ENCODE peak calls at places on chromosome 6, in seven cellular contexts. One of them, this sample, is unnamed.

GRCh38 chr6:7594579-7595125 is 4.7 kb downstream of the SNRNP48 start:
- DNase-seq in H4: no peak
- DNase-seq in sigmoid colon: no peak
- DNase-seq in GM20000: no peak
- DNase-seq in stimulated activated CD8-positive, alpha-beta memory T cell treated with anti-CD3 and anti-CD28 coated beads, Interleukin-7, amount 100 ng/mL, for 1 hour: no peak
- DNase-seq in substantia nigra: no peak
- DNase-seq in germinal center: no peak
- DNase-seq in this sample: no peak

GRCh38 chr6:41376176-41376575 is 40.8 kb downstream of the NCR2 start:
- DNase-seq in H4: no peak
- DNase-seq in sigmoid colon: no peak
- DNase-seq in GM20000: no peak
- DNase-seq in stimulated activated CD8-positive, alpha-beta memory T cell treated with anti-CD3 and anti-CD28 coated beads, Interleukin-7, amount 100 ng/mL, for 1 hour: no peak
- DNase-seq in substantia nigra: no peak
- DNase-seq in germinal center: no peak
- DNase-seq in this sample: no peak

GRCh38 chr6:46419576-46420002 is 71.7 kb downstream of the RCAN2 start:
- DNase-seq in H4: peak; percentile 64
- DNase-seq in sigmoid colon: peak; percentile 66
- DNase-seq in GM20000: peak; percentile 42
- DNase-seq in stimulated activated CD8-positive, alpha-beta memory T cell treated with anti-CD3 and anti-CD28 coated beads, Interleukin-7, amount 100 ng/mL, for 1 hour: no peak
- DNase-seq in substantia nigra: peak; percentile 58
- DNase-seq in germinal center: peak; percentile 35
- DNase-seq in this sample: peak; percentile 79

GRCh38 chr6:25297823-25298507 is 18.8 kb downstream of the CARMIL1 start:
- DNase-seq in H4: no peak
- DNase-seq in sigmoid colon: no peak
- DNase-seq in GM20000: no peak
- DNase-seq in stimulated activated CD8-positive, alpha-beta memory T cell treated with anti-CD3 and anti-CD28 coated beads, Interleukin-7, amount 100 ng/mL, for 1 hour: no peak
- DNase-seq in substantia nigra: no peak
- DNase-seq in germinal center: no peak
- DNase-seq in this sample: no peak

GRCh38 chr6:105179244-105180065 is at the start of gene POPDC3:
- DNase-seq in H4: peak; percentile 13
- DNase-seq in sigmoid colon: no peak
- DNase-seq in GM20000: peak; percentile 44
- DNase-seq in stimulated activated CD8-positive, alpha-beta memory T cell treated with anti-CD3 and anti-CD28 coated beads, Interleukin-7, amount 100 ng/mL, for 1 hour: no peak
- DNase-seq in substantia nigra: peak; percentile 41
- DNase-seq in germinal center: peak; percentile 17
- DNase-seq in this sample: peak; percentile 14

GRCh38 chr6:41604006-41604405 is 34.3 kb upstream of the MDFI start:
- DNase-seq in H4: no peak
- DNase-seq in sigmoid colon: peak; percentile 41
- DNase-seq in GM20000: no peak
- DNase-seq in stimulated activated CD8-positive, alpha-beta memory T cell treated with anti-CD3 and anti-CD28 coated beads, Interleukin-7, amount 100 ng/mL, for 1 hour: no peak
- DNase-seq in substantia nigra: no peak
- DNase-seq in germinal center: no peak
- DNase-seq in this sample: no peak

GRCh38 chr6:73519943-73520687 is 717 bp downstream of the EEF1A1 start:
- DNase-seq in H4: peak; percentile 48
- DNase-seq in sigmoid colon: peak; percentile 89
- DNase-seq in GM20000: peak; percentile 53
- DNase-seq in stimulated activated CD8-positive, alpha-beta memory T cell treated with anti-CD3 and anti-CD28 coated beads, Interleukin-7, amount 100 ng/mL, for 1 hour: peak; percentile 58
- DNase-seq in substantia nigra: peak; percentile 58
- DNase-seq in germinal center: peak; percentile 54
- DNase-seq in this sample: peak; percentile 26

GRCh38 chr6:135465307-135465706 is 32.2 kb downstream of the AHI1 start:
- DNase-seq in H4: no peak
- DNase-seq in sigmoid colon: no peak
- DNase-seq in GM20000: peak; percentile 20
- DNase-seq in stimulated activated CD8-positive, alpha-beta memory T cell treated with anti-CD3 and anti-CD28 coated beads, Interleukin-7, amount 100 ng/mL, for 1 hour: no peak
- DNase-seq in substantia nigra: no peak
- DNase-seq in germinal center: peak; percentile 40
- DNase-seq in this sample: no peak

GRCh38 chr6:73798592-73798991 is 102.6 kb downstream of the CD109 start:
- DNase-seq in H4: peak; percentile 88
- DNase-seq in sigmoid colon: peak; percentile 86
- DNase-seq in GM20000: peak; percentile 58
- DNase-seq in stimulated activated CD8-positive, alpha-beta memory T cell treated with anti-CD3 and anti-CD28 coated beads, Interleukin-7, amount 100 ng/mL, for 1 hour: no peak
- DNase-seq in substantia nigra: no peak
- DNase-seq in germinal center: no peak
- DNase-seq in this sample: peak; percentile 20

GRCh38 chr6:85468326-85468725 is 18.4 kb downstream of the NT5E start:
- DNase-seq in H4: peak; percentile 15
- DNase-seq in sigmoid colon: no peak
- DNase-seq in GM20000: no peak
- DNase-seq in stimulated activated CD8-positive, alpha-beta memory T cell treated with anti-CD3 and anti-CD28 coated beads, Interleukin-7, amount 100 ng/mL, for 1 hour: no peak
- DNase-seq in substantia nigra: no peak
- DNase-seq in germinal center: no peak
- DNase-seq in this sample: no peak

GRCh38 chr6:35945650-35946025 is 24.7 kb upstream of the SRPK1 start:
- DNase-seq in H4: no peak
- DNase-seq in sigmoid colon: no peak
- DNase-seq in GM20000: no peak
- DNase-seq in stimulated activated CD8-positive, alpha-beta memory T cell treated with anti-CD3 and anti-CD28 coated beads, Interleukin-7, amount 100 ng/mL, for 1 hour: no peak
- DNase-seq in substantia nigra: no peak
- DNase-seq in germinal center: no peak
- DNase-seq in this sample: no peak

GRCh38 chr6:2181567-2181966 is 63.8 kb downstream of the GMDS start:
- DNase-seq in H4: no peak
- DNase-seq in sigmoid colon: no peak
- DNase-seq in GM20000: no peak
- DNase-seq in stimulated activated CD8-positive, alpha-beta memory T cell treated with anti-CD3 and anti-CD28 coated beads, Interleukin-7, amount 100 ng/mL, for 1 hour: no peak
- DNase-seq in substantia nigra: no peak
- DNase-seq in germinal center: no peak
- DNase-seq in this sample: no peak

GRCh38 chr6:28081486-28081751 is 1.1 kb downstream of the ZNF165 start:
- DNase-seq in H4: no peak
- DNase-seq in sigmoid colon: no peak
- DNase-seq in GM20000: peak; percentile 73
- DNase-seq in stimulated activated CD8-positive, alpha-beta memory T cell treated with anti-CD3 and anti-CD28 coated beads, Interleukin-7, amount 100 ng/mL, for 1 hour: peak; percentile 3
- DNase-seq in substantia nigra: no peak
- DNase-seq in germinal center: peak; percentile 46
- DNase-seq in this sample: no peak

GRCh38 chr6:143099647-143100046 is 39.0 kb downstream of the AIG1 start:
- DNase-seq in H4: peak; percentile 4
- DNase-seq in sigmoid colon: no peak
- DNase-seq in GM20000: no peak
- DNase-seq in stimulated activated CD8-positive, alpha-beta memory T cell treated with anti-CD3 and anti-CD28 coated beads, Interleukin-7, amount 100 ng/mL, for 1 hour: no peak
- DNase-seq in substantia nigra: no peak
- DNase-seq in germinal center: no peak
- DNase-seq in this sample: peak; percentile 24

GRCh38 chr6:149897015-149897697 is 757 bp downstream of the RAET1E start:
- DNase-seq in H4: peak; percentile 68
- DNase-seq in sigmoid colon: peak; percentile 96
- DNase-seq in GM20000: no peak
- DNase-seq in stimulated activated CD8-positive, alpha-beta memory T cell treated with anti-CD3 and anti-CD28 coated beads, Interleukin-7, amount 100 ng/mL, for 1 hour: no peak
- DNase-seq in substantia nigra: peak; percentile 42
- DNase-seq in germinal center: no peak
- DNase-seq in this sample: peak; percentile 53

GRCh38 chr6:26250806-26251075 is 114.3 kb upstream of the BTN3A2 start:
- DNase-seq in H4: no peak
- DNase-seq in sigmoid colon: no peak
- DNase-seq in GM20000: no peak
- DNase-seq in stimulated activated CD8-positive, alpha-beta memory T cell treated with anti-CD3 and anti-CD28 coated beads, Interleukin-7, amount 100 ng/mL, for 1 hour: no peak
- DNase-seq in substantia nigra: no peak
- DNase-seq in germinal center: no peak
- DNase-seq in this sample: no peak

GRCh38 chr6:118663993-118664985 is 12.9 kb upstream of the CEP85L start:
- DNase-seq in H4: no peak
- DNase-seq in sigmoid colon: no peak
- DNase-seq in GM20000: peak; percentile 18
- DNase-seq in stimulated activated CD8-positive, alpha-beta memory T cell treated with anti-CD3 and anti-CD28 coated beads, Interleukin-7, amount 100 ng/mL, for 1 hour: no peak
- DNase-seq in substantia nigra: no peak
- DNase-seq in germinal center: no peak
- DNase-seq in this sample: no peak

This sample was measured in COLO829.